ENCODE peak calls at places on chromosomes 11 and 22, in ten cellular contexts. One of them, this sample, is unnamed.
A peak's percentile ranks its signal among the peaks of the same experiment; 100 is the strongest.

GRCh38 chr22:37183432-37184379 is 4.3 kb downstream of the C1QTNF6 start:
- DNase-seq in fibroblast of pulmonary artery: no peak
- DNase-seq in stimulated activated CD4-positive, alpha-beta T cell treated with anti-CD3 and anti-CD28 coated beads, Interleukin-4, amount 100 ng/mL, for 48 hours: no peak
- DNase-seq in GM04503: no peak
- DNase-seq in K562: no peak
- DNase-seq in effector CD4-positive, alpha-beta T cell: no peak
- DNase-seq in left ventricle myocardium inferior: peak; percentile 26
- DNase-seq in SHP77: no peak
- DNase-seq in SW 1271: no peak
- DNase-seq in uterus: no peak
- DNase-seq in this sample: no peak

GRCh38 chr11:68296344-68297051 is 15.9 kb upstream of the LRP5 start:
- DNase-seq in fibroblast of pulmonary artery: no peak
- DNase-seq in stimulated activated CD4-positive, alpha-beta T cell treated with anti-CD3 and anti-CD28 coated beads, Interleukin-4, amount 100 ng/mL, for 48 hours: no peak
- DNase-seq in GM04503: no peak
- DNase-seq in K562: peak; percentile 3
- DNase-seq in effector CD4-positive, alpha-beta T cell: no peak
- DNase-seq in left ventricle myocardium inferior: no peak
- DNase-seq in SHP77: no peak
- DNase-seq in SW 1271: no peak
- DNase-seq in uterus: no peak
- DNase-seq in this sample: no peak

GRCh38 chr22:38850399-38850798 is 6.6 kb upstream of the NPTXR start:
- DNase-seq in fibroblast of pulmonary artery: no peak
- DNase-seq in stimulated activated CD4-positive, alpha-beta T cell treated with anti-CD3 and anti-CD28 coated beads, Interleukin-4, amount 100 ng/mL, for 48 hours: no peak
- DNase-seq in GM04503: no peak
- DNase-seq in K562: no peak
- DNase-seq in effector CD4-positive, alpha-beta T cell: no peak
- DNase-seq in left ventricle myocardium inferior: no peak
- DNase-seq in SHP77: no peak
- DNase-seq in SW 1271: no peak
- DNase-seq in uterus: no peak
- DNase-seq in this sample: no peak

GRCh38 chr11:118921121-118921928 is 4.4 kb downstream of the BCL9L start:
- DNase-seq in fibroblast of pulmonary artery: peak; percentile 96
- DNase-seq in stimulated activated CD4-positive, alpha-beta T cell treated with anti-CD3 and anti-CD28 coated beads, Interleukin-4, amount 100 ng/mL, for 48 hours: no peak
- DNase-seq in GM04503: no peak
- DNase-seq in K562: no peak
- DNase-seq in effector CD4-positive, alpha-beta T cell: no peak
- DNase-seq in left ventricle myocardium inferior: peak; percentile 68
- DNase-seq in SHP77: no peak
- DNase-seq in SW 1271: peak; percentile 66
- DNase-seq in uterus: peak; percentile 88
- DNase-seq in this sample: peak; percentile 98

GRCh38 chr11:62497132-62497915 is 49.3 kb downstream of the AHNAK start:
- DNase-seq in fibroblast of pulmonary artery: peak; percentile 79
- DNase-seq in stimulated activated CD4-positive, alpha-beta T cell treated with anti-CD3 and anti-CD28 coated beads, Interleukin-4, amount 100 ng/mL, for 48 hours: no peak
- DNase-seq in GM04503: peak; percentile 57
- DNase-seq in K562: peak; percentile 13
- DNase-seq in effector CD4-positive, alpha-beta T cell: no peak
- DNase-seq in left ventricle myocardium inferior: no peak
- DNase-seq in SHP77: no peak
- DNase-seq in SW 1271: peak; percentile 96
- DNase-seq in uterus: no peak
- DNase-seq in this sample: peak; percentile 76

GRCh38 chr11:68803766-68804165 is 38.0 kb downstream of the CPT1A start:
- DNase-seq in fibroblast of pulmonary artery: no peak
- DNase-seq in stimulated activated CD4-positive, alpha-beta T cell treated with anti-CD3 and anti-CD28 coated beads, Interleukin-4, amount 100 ng/mL, for 48 hours: no peak
- DNase-seq in GM04503: no peak
- DNase-seq in K562: no peak
- DNase-seq in effector CD4-positive, alpha-beta T cell: no peak
- DNase-seq in left ventricle myocardium inferior: no peak
- DNase-seq in SHP77: no peak
- DNase-seq in SW 1271: no peak
- DNase-seq in uterus: no peak
- DNase-seq in this sample: no peak

GRCh38 chr22:19663286-19663815 is 51.0 kb upstream of the SEPTIN5 start:
- DNase-seq in fibroblast of pulmonary artery: peak; percentile 76
- DNase-seq in stimulated activated CD4-positive, alpha-beta T cell treated with anti-CD3 and anti-CD28 coated beads, Interleukin-4, amount 100 ng/mL, for 48 hours: no peak
- DNase-seq in GM04503: peak; percentile 41
- DNase-seq in K562: no peak
- DNase-seq in effector CD4-positive, alpha-beta T cell: no peak
- DNase-seq in left ventricle myocardium inferior: peak; percentile 80
- DNase-seq in SHP77: peak; percentile 92
- DNase-seq in SW 1271: no peak
- DNase-seq in uterus: peak; percentile 46
- DNase-seq in this sample: peak; percentile 26

GRCh38 chr22:43213066-43213465 is 26.1 kb upstream of the TTLL12 start:
- DNase-seq in fibroblast of pulmonary artery: no peak
- DNase-seq in stimulated activated CD4-positive, alpha-beta T cell treated with anti-CD3 and anti-CD28 coated beads, Interleukin-4, amount 100 ng/mL, for 48 hours: no peak
- DNase-seq in GM04503: no peak
- DNase-seq in K562: peak; percentile 54
- DNase-seq in effector CD4-positive, alpha-beta T cell: no peak
- DNase-seq in left ventricle myocardium inferior: no peak
- DNase-seq in SHP77: no peak
- DNase-seq in SW 1271: no peak
- DNase-seq in uterus: no peak
- DNase-seq in this sample: no peak

GRCh38 chr11:123151366-123151765 is 43.7 kb downstream of the CLMP start:
- DNase-seq in fibroblast of pulmonary artery: no peak
- DNase-seq in stimulated activated CD4-positive, alpha-beta T cell treated with anti-CD3 and anti-CD28 coated beads, Interleukin-4, amount 100 ng/mL, for 48 hours: no peak
- DNase-seq in GM04503: no peak
- DNase-seq in K562: no peak
- DNase-seq in effector CD4-positive, alpha-beta T cell: no peak
- DNase-seq in left ventricle myocardium inferior: no peak
- DNase-seq in SHP77: no peak
- DNase-seq in SW 1271: no peak
- DNase-seq in uterus: no peak
- DNase-seq in this sample: no peak

GRCh38 chr11:121336279-121336947 is 43.8 kb downstream of the SC5D start:
- DNase-seq in fibroblast of pulmonary artery: no peak
- DNase-seq in stimulated activated CD4-positive, alpha-beta T cell treated with anti-CD3 and anti-CD28 coated beads, Interleukin-4, amount 100 ng/mL, for 48 hours: no peak
- DNase-seq in GM04503: no peak
- DNase-seq in K562: no peak
- DNase-seq in effector CD4-positive, alpha-beta T cell: no peak
- DNase-seq in left ventricle myocardium inferior: no peak
- DNase-seq in SHP77: no peak
- DNase-seq in SW 1271: no peak
- DNase-seq in uterus: no peak
- DNase-seq in this sample: no peak

GRCh38 chr22:22894740-22895731 is 7.4 kb downstream of the IGLL5 start:
- DNase-seq in fibroblast of pulmonary artery: no peak
- DNase-seq in stimulated activated CD4-positive, alpha-beta T cell treated with anti-CD3 and anti-CD28 coated beads, Interleukin-4, amount 100 ng/mL, for 48 hours: no peak
- DNase-seq in GM04503: no peak
- DNase-seq in K562: peak; percentile 56
- DNase-seq in effector CD4-positive, alpha-beta T cell: no peak
- DNase-seq in left ventricle myocardium inferior: no peak
- DNase-seq in SHP77: no peak
- DNase-seq in SW 1271: no peak
- DNase-seq in uterus: no peak
- DNase-seq in this sample: no peak

GRCh38 chr22:23604939-23605712 is 25.0 kb upstream of the IGLL1 start:
- DNase-seq in fibroblast of pulmonary artery: no peak
- DNase-seq in stimulated activated CD4-positive, alpha-beta T cell treated with anti-CD3 and anti-CD28 coated beads, Interleukin-4, amount 100 ng/mL, for 48 hours: no peak
- DNase-seq in GM04503: no peak
- DNase-seq in K562: no peak
- DNase-seq in effector CD4-positive, alpha-beta T cell: no peak
- DNase-seq in left ventricle myocardium inferior: no peak
- DNase-seq in SHP77: no peak
- DNase-seq in SW 1271: no peak
- DNase-seq in uterus: no peak
- DNase-seq in this sample: no peak

GRCh38 chr22:27984001-27984695 is 65.1 kb upstream of the PITPNB start:
- DNase-seq in fibroblast of pulmonary artery: no peak
- DNase-seq in stimulated activated CD4-positive, alpha-beta T cell treated with anti-CD3 and anti-CD28 coated beads, Interleukin-4, amount 100 ng/mL, for 48 hours: no peak
- DNase-seq in GM04503: no peak
- DNase-seq in K562: no peak
- DNase-seq in effector CD4-positive, alpha-beta T cell: no peak
- DNase-seq in left ventricle myocardium inferior: no peak
- DNase-seq in SHP77: no peak
- DNase-seq in SW 1271: no peak
- DNase-seq in uterus: no peak
- DNase-seq in this sample: no peak

This sample was measured in mesenchymal stem cell.